ENCODE peak calls at places on chromosomes 5 and 9, in ten cellular contexts. N is M059J; G is left cardiac atrium; Y is aorta; I is CD8-positive, alpha-beta memory T cell; Q is omental fat pad; T is WTC11; C is RKO; A is stimulated activated CD4-positive, alpha-beta T cell treated with anti-CD3 and anti-CD28 coated beads, Interleukin-12 subunit alpha, Interleukin-12 subunit beta, amount 100 ng/mL, for 4 hours; U is activated gamma-delta T cell. D is an unnamed sample.

GRCh38 chr5:143594913-143595818 is 191.7 kb upstream of the NR3C1 start:
- DNase-seq in N (peak; percentile 90), G (no peak), Y (no peak), I (no peak), Q (no peak), T (no peak), C (no peak), A (no peak), U (no peak), D (no peak)

GRCh38 chr5:4083591-4084337 is 488.1 kb downstream of the IRX1 start:
- DNase-seq in N (no peak), G (no peak), Y (no peak), I (no peak), Q (no peak), T (no peak), C (no peak), A (no peak), U (no peak), D (no peak)

GRCh38 chr9:86679979-86680378 is 267.3 kb downstream of the GAS1 start:
- DNase-seq in N (no peak), G (no peak), Y (no peak), I (no peak), Q (no peak), T (no peak), C (no peak), A (no peak), U (no peak), D (no peak)

GRCh38 chr5:172906888-172907287 is 52.3 kb upstream of the RPL26L1 start:
- DNase-seq in N (no peak), G (no peak), Y (no peak), I (no peak), Q (no peak), T (peak; percentile 37), C (no peak), A (no peak), U (no peak), D (peak; percentile 45)

GRCh38 chr9:105679406-105680022 is 14.8 kb upstream of the TMEM38B start:
- DNase-seq in N (no peak), G (no peak), Y (no peak), I (no peak), Q (no peak), T (no peak), C (no peak), A (no peak), U (no peak), D (no peak)

GRCh38 chr5:33588654-33589372 is 148.0 kb downstream of the TARS1 start:
- DNase-seq in N (no peak), G (no peak), Y (no peak), I (peak; percentile 47), Q (no peak), T (peak; percentile 83), C (no peak), A (peak; percentile 30), U (no peak), D (no peak)

GRCh38 chr9:77939149-77939668 is 92.4 kb downstream of the GNAQ start:
- DNase-seq in N (peak; percentile 39), G (no peak), Y (no peak), I (no peak), Q (no peak), T (no peak), C (no peak), A (no peak), U (no peak), D (no peak)

GRCh38 chr9:131950487-131950886 is 129.2 kb downstream of the MED27 start:
- DNase-seq in N (no peak), G (no peak), Y (no peak), I (no peak), Q (no peak), T (no peak), C (no peak), A (no peak), U (no peak), D (no peak)

GRCh38 chr5:106894964-106895363 is 775.8 kb downstream of the EFNA5 start:
- DNase-seq in N (peak; percentile 7), G (no peak), Y (no peak), I (no peak), Q (no peak), T (no peak), C (no peak), A (no peak), U (no peak), D (no peak)

GRCh38 chr9:7273575-7273974 is 515.8 kb downstream of the KDM4C start:
- DNase-seq in N (peak; percentile 14), G (no peak), Y (no peak), I (no peak), Q (no peak), T (no peak), C (no peak), A (no peak), U (no peak), D (no peak)

GRCh38 chr9:92275541-92275940 is 18.0 kb downstream of the IARS1 start:
- DNase-seq in N (no peak), G (no peak), Y (no peak), I (no peak), Q (no peak), T (no peak), C (peak; percentile 46), A (no peak), U (no peak), D (no peak)

GRCh38 chr5:116494784-116495480 is 79.7 kb downstream of the SEMA6A start:
- DNase-seq in N (no peak), G (no peak), Y (no peak), I (no peak), Q (no peak), T (no peak), C (no peak), A (no peak), U (no peak), D (no peak)

GRCh38 chr5:38660194-38660668 is 103.8 kb upstream of the LIFR start:
- DNase-seq in N (peak; percentile 93), G (peak; percentile 42), Y (no peak), I (no peak), Q (no peak), T (peak; percentile 61), C (peak; percentile 91), A (no peak), U (no peak), D (no peak)

GRCh38 chr9:74322661-74323314 is 174.3 kb upstream of the RORB start:
- DNase-seq in N (no peak), G (no peak), Y (no peak), I (no peak), Q (no peak), T (no peak), C (no peak), A (no peak), U (no peak), D (no peak)

GRCh38 chr5:138212828-138213160 is 329 bp downstream of the CDC23 start:
- DNase-seq in N (no peak), G (peak; percentile 23), Y (no peak), I (no peak), Q (no peak), T (no peak), C (peak; percentile 51), A (no peak), U (no peak), D (no peak)

GRCh38 chr5:136080483-136081180 is 51.8 kb downstream of the TGFBI start:
- DNase-seq in N (peak; percentile 59), G (peak; percentile 89), Y (peak; percentile 92), I (peak; percentile 75), Q (peak; percentile 49), T (peak; percentile 86), C (peak; percentile 85), A (peak; percentile 23), U (peak; percentile 44), D (no peak)

GRCh38 chr5:125267636-125268248 is 521.3 kb upstream of the ZNF608 start:
- DNase-seq in N (peak; percentile 14), G (no peak), Y (no peak), I (no peak), Q (no peak), T (no peak), C (no peak), A (no peak), U (no peak), D (peak; percentile 80)

GRCh38 chr5:38465702-38466443 is 90.6 kb downstream of the LIFR start:
- DNase-seq in N (peak; percentile 38), G (no peak), Y (no peak), I (no peak), Q (no peak), T (no peak), C (no peak), A (no peak), U (no peak), D (no peak)

GRCh38 chr5:125269926-125270325 is 523.5 kb upstream of the ZNF608 start:
- DNase-seq in N (no peak), G (no peak), Y (no peak), I (no peak), Q (no peak), T (no peak), C (no peak), A (no peak), U (no peak), D (no peak)

GRCh38 chr9:126521089-126521488 is 92.6 kb upstream of the LMX1B start:
- DNase-seq in N (no peak), G (no peak), Y (no peak), I (no peak), Q (no peak), T (no peak), C (no peak), A (no peak), U (no peak), D (no peak)

GRCh38 chr5:69292349-69292748 is 40.3 kb downstream of the CCDC125 start:
- DNase-seq in N (no peak), G (no peak), Y (no peak), I (no peak), Q (no peak), T (no peak), C (no peak), A (no peak), U (no peak), D (no peak)

GRCh38 chr5:134735243-134735642 is 3.1 kb upstream of the CAMLG start:
- DNase-seq in N (no peak), G (no peak), Y (no peak), I (no peak), Q (no peak), T (no peak), C (peak; percentile 35), A (no peak), U (no peak), D (no peak)

GRCh38 chr9:114409103-114409780 is 21.5 kb upstream of the AKNA start:
- DNase-seq in N (peak; percentile 96), G (no peak), Y (no peak), I (no peak), Q (no peak), T (no peak), C (peak; percentile 35), A (no peak), U (no peak), D (no peak)

GRCh38 chr9:6230037-6230778 is 14.6 kb downstream of the IL33 start:
- DNase-seq in N (peak; percentile 78), G (peak; percentile 29), Y (peak; percentile 49), I (no peak), Q (no peak), T (no peak), C (peak; percentile 43), A (no peak), U (no peak), D (no peak)

GRCh38 chr5:126628102-126628501 is 27.4 kb downstream of the PHAX start:
- DNase-seq in N (no peak), G (no peak), Y (no peak), I (no peak), Q (no peak), T (no peak), C (no peak), A (no peak), U (no peak), D (no peak)

GRCh38 chr9:3746296-3747275 is 220.8 kb upstream of the RFX3 start:
- DNase-seq in N (peak; percentile 98), G (no peak), Y (no peak), I (no peak), Q (no peak), T (no peak), C (peak; percentile 96), A (no peak), U (no peak), D (no peak)

GRCh38 chr9:38117646-38118045 is 48.6 kb upstream of the SHB start:
- DNase-seq in N (no peak), G (no peak), Y (no peak), I (no peak), Q (no peak), T (no peak), C (no peak), A (no peak), U (no peak), D (no peak)